ENCODE peak calls at places on chromosomes 1 and 21, in seven cellular contexts. One of them, this sample, is unnamed.
A peak's percentile ranks its signal among the peaks of the same experiment; 100 is the strongest.

GRCh38 chr1:57832616-57833015 is 408.8 kb upstream of the DAB1 start:
- DNase-seq in tibial artery: no peak
- DNase-seq in astrocyte of the cerebellum: no peak
- DNase-seq in pancreas: no peak
- DNase-seq in OCI-LY7: no peak
- DNase-seq in prostate gland: no peak
- DNase-seq in lung: no peak
- DNase-seq in this sample: no peak

GRCh38 chr1:162380061-162380846 is 1.3 kb upstream of the C1orf226 start:
- DNase-seq in astrocyte of the cerebellum: no peak
- DNase-seq in tibial artery: no peak
- DNase-seq in prostate gland: no peak
- DNase-seq in pancreas: no peak
- DNase-seq in OCI-LY7: no peak
- DNase-seq in lung: no peak
- DNase-seq in this sample: no peak

GRCh38 chr21:41630249-41630648 is 122.3 kb upstream of the TMPRSS2 start:
- DNase-seq in tibial artery: no peak
- DNase-seq in pancreas: no peak
- DNase-seq in lung: no peak
- DNase-seq in prostate gland: peak; percentile 46
- DNase-seq in astrocyte of the cerebellum: peak; percentile 91
- DNase-seq in OCI-LY7: no peak
- DNase-seq in this sample: no peak

GRCh38 chr1:179366093-179366800 is 476 bp downstream of the AXDND1 start:
- DNase-seq in pancreas: no peak
- DNase-seq in prostate gland: no peak
- DNase-seq in tibial artery: no peak
- DNase-seq in lung: no peak
- DNase-seq in astrocyte of the cerebellum: no peak
- DNase-seq in OCI-LY7: peak; percentile 64
- DNase-seq in this sample: no peak

GRCh38 chr1:45617618-45618017 is 6.2 kb downstream of the CCDC17 start:
- DNase-seq in lung: no peak
- DNase-seq in prostate gland: no peak
- DNase-seq in tibial artery: no peak
- DNase-seq in OCI-LY7: no peak
- DNase-seq in astrocyte of the cerebellum: no peak
- DNase-seq in pancreas: no peak
- DNase-seq in this sample: no peak

GRCh38 chr21:29182674-29183073 is 52.2 kb downstream of the MAP3K7CL start:
- DNase-seq in astrocyte of the cerebellum: no peak
- DNase-seq in OCI-LY7: no peak
- DNase-seq in pancreas: no peak
- DNase-seq in tibial artery: no peak
- DNase-seq in lung: no peak
- DNase-seq in prostate gland: no peak
- DNase-seq in this sample: no peak

GRCh38 chr1:162733336-162733590 is 57.2 kb upstream of the HSD17B7 start:
- DNase-seq in prostate gland: no peak
- DNase-seq in astrocyte of the cerebellum: no peak
- DNase-seq in OCI-LY7: no peak
- DNase-seq in lung: no peak
- DNase-seq in tibial artery: no peak
- DNase-seq in pancreas: no peak
- DNase-seq in this sample: no peak

GRCh38 chr1:90732136-90732535 is 15.0 kb upstream of the BARHL2 start:
- DNase-seq in tibial artery: no peak
- DNase-seq in lung: no peak
- DNase-seq in pancreas: no peak
- DNase-seq in prostate gland: no peak
- DNase-seq in astrocyte of the cerebellum: no peak
- DNase-seq in OCI-LY7: no peak
- DNase-seq in this sample: no peak

GRCh38 chr1:226982451-226983177 is 42.5 kb downstream of the COQ8A start:
- DNase-seq in pancreas: no peak
- DNase-seq in prostate gland: no peak
- DNase-seq in astrocyte of the cerebellum: no peak
- DNase-seq in OCI-LY7: no peak
- DNase-seq in tibial artery: no peak
- DNase-seq in lung: no peak
- DNase-seq in this sample: no peak

GRCh38 chr1:15000671-15001070 is 152.9 kb upstream of the TMEM51 start:
- DNase-seq in lung: no peak
- DNase-seq in prostate gland: no peak
- DNase-seq in astrocyte of the cerebellum: no peak
- DNase-seq in pancreas: no peak
- DNase-seq in tibial artery: no peak
- DNase-seq in OCI-LY7: no peak
- DNase-seq in this sample: no peak

GRCh38 chr1:168469690-168470089 is 74.1 kb downstream of the XCL2 start:
- DNase-seq in lung: no peak
- DNase-seq in prostate gland: no peak
- DNase-seq in pancreas: peak; percentile 30
- DNase-seq in OCI-LY7: no peak
- DNase-seq in tibial artery: peak; percentile 67
- DNase-seq in astrocyte of the cerebellum: peak; percentile 91
- DNase-seq in this sample: no peak

GRCh38 chr1:47031059-47031458 is 7.6 kb downstream of the CYP4X1 start:
- DNase-seq in tibial artery: peak; percentile 47
- DNase-seq in astrocyte of the cerebellum: peak; percentile 74
- DNase-seq in OCI-LY7: no peak
- DNase-seq in lung: peak; percentile 41
- DNase-seq in prostate gland: peak; percentile 76
- DNase-seq in pancreas: peak; percentile 33
- DNase-seq in this sample: peak; percentile 89

GRCh38 chr1:59027176-59027575 is 243.3 kb upstream of the JUN start:
- DNase-seq in OCI-LY7: no peak
- DNase-seq in tibial artery: no peak
- DNase-seq in prostate gland: no peak
- DNase-seq in pancreas: no peak
- DNase-seq in lung: no peak
- DNase-seq in astrocyte of the cerebellum: no peak
- DNase-seq in this sample: no peak

GRCh38 chr21:44765231-44766013 is 36.2 kb downstream of the UBE2G2 start:
- DNase-seq in prostate gland: no peak
- DNase-seq in tibial artery: no peak
- DNase-seq in lung: no peak
- DNase-seq in OCI-LY7: no peak
- DNase-seq in pancreas: no peak
- DNase-seq in astrocyte of the cerebellum: no peak
- DNase-seq in this sample: no peak

GRCh38 chr1:87450136-87450535 is 121.5 kb downstream of the LMO4 start:
- DNase-seq in prostate gland: no peak
- DNase-seq in tibial artery: no peak
- DNase-seq in pancreas: no peak
- DNase-seq in OCI-LY7: no peak
- DNase-seq in lung: no peak
- DNase-seq in astrocyte of the cerebellum: no peak
- DNase-seq in this sample: no peak

GRCh38 chr1:65525297-65526048 is 105.0 kb downstream of the LEPR start:
- DNase-seq in pancreas: no peak
- DNase-seq in lung: no peak
- DNase-seq in OCI-LY7: no peak
- DNase-seq in prostate gland: no peak
- DNase-seq in tibial artery: peak; percentile 23
- DNase-seq in astrocyte of the cerebellum: no peak
- DNase-seq in this sample: no peak

GRCh38 chr1:157167437-157167836 is 29.2 kb upstream of the ETV3 start:
- DNase-seq in lung: no peak
- DNase-seq in tibial artery: no peak
- DNase-seq in astrocyte of the cerebellum: no peak
- DNase-seq in OCI-LY7: peak; percentile 57
- DNase-seq in prostate gland: no peak
- DNase-seq in pancreas: no peak
- DNase-seq in this sample: no peak

GRCh38 chr21:39004776-39005605 is 178.3 kb downstream of the PSMG1 start:
- DNase-seq in tibial artery: peak; percentile 73
- DNase-seq in prostate gland: no peak
- DNase-seq in astrocyte of the cerebellum: peak; percentile 32
- DNase-seq in OCI-LY7: peak; percentile 31
- DNase-seq in lung: no peak
- DNase-seq in pancreas: no peak
- DNase-seq in this sample: no peak

GRCh38 chr1:84301759-84302380 is 362 bp downstream of the SAMD13 start:
- DNase-seq in pancreas: no peak
- DNase-seq in lung: no peak
- DNase-seq in OCI-LY7: peak; percentile 35
- DNase-seq in tibial artery: no peak
- DNase-seq in astrocyte of the cerebellum: no peak
- DNase-seq in prostate gland: no peak
- DNase-seq in this sample: no peak
- H3K4me3 ChIP-seq in pancreas: no peak overlapping the region
- H3K4me3 ChIP-seq in lung: no peak overlapping the region
- H3K4me3 ChIP-seq in OCI-LY7: peak overlapping the region; percentile 68
- H3K4me3 ChIP-seq in tibial artery: peak overlapping the region; percentile 41
- H3K4me3 ChIP-seq in astrocyte of the cerebellum: peak overlapping the region; percentile 32
- H3K4me3 ChIP-seq in prostate gland: no peak overlapping the region
- H3K4me3 ChIP-seq in this sample: peak overlapping the region; percentile 49

GRCh38 chr1:164771568-164772350 is 212.8 kb downstream of the PBX1 start:
- DNase-seq in tibial artery: no peak
- DNase-seq in lung: no peak
- DNase-seq in prostate gland: peak; percentile 28
- DNase-seq in pancreas: peak; percentile 53
- DNase-seq in astrocyte of the cerebellum: no peak
- DNase-seq in OCI-LY7: no peak
- DNase-seq in this sample: no peak

GRCh38 chr1:164774819-164775654 is 216.1 kb downstream of the PBX1 start:
- DNase-seq in OCI-LY7: no peak
- DNase-seq in prostate gland: no peak
- DNase-seq in lung: no peak
- DNase-seq in pancreas: peak; percentile 85
- DNase-seq in tibial artery: no peak
- DNase-seq in astrocyte of the cerebellum: no peak
- DNase-seq in this sample: no peak

GRCh38 chr1:164772635-164773034 is 213.7 kb downstream of the PBX1 start:
- DNase-seq in astrocyte of the cerebellum: peak; percentile 60
- DNase-seq in lung: peak; percentile 79
- DNase-seq in OCI-LY7: no peak
- DNase-seq in prostate gland: peak; percentile 74
- DNase-seq in pancreas: peak; percentile 74
- DNase-seq in tibial artery: peak; percentile 80
- DNase-seq in this sample: peak; percentile 26

GRCh38 chr1:164773146-164773545 is 214.2 kb downstream of the PBX1 start:
- DNase-seq in prostate gland: no peak
- DNase-seq in pancreas: no peak
- DNase-seq in astrocyte of the cerebellum: no peak
- DNase-seq in OCI-LY7: no peak
- DNase-seq in tibial artery: no peak
- DNase-seq in lung: no peak
- DNase-seq in this sample: no peak

GRCh38 chr1:164774413-164774812 is 215.4 kb downstream of the PBX1 start:
- DNase-seq in tibial artery: no peak
- DNase-seq in OCI-LY7: no peak
- DNase-seq in lung: no peak
- DNase-seq in astrocyte of the cerebellum: no peak
- DNase-seq in prostate gland: no peak
- DNase-seq in pancreas: no peak
- DNase-seq in this sample: no peak
- TF ChIP-seq CTCF in tibial artery: no peak
- TF ChIP-seq CTCF in OCI-LY7: peak; percentile 38
- TF ChIP-seq CTCF in lung: no peak
- TF ChIP-seq CTCF in astrocyte of the cerebellum: no peak
- TF ChIP-seq CTCF in prostate gland: no peak
- TF ChIP-seq CTCF in pancreas: no peak
- TF ChIP-seq CTCF in this sample: peak; percentile 26

GRCh38 chr1:220727523-220727922 is 20.6 kb upstream of the MTARC2 start:
- DNase-seq in lung: no peak
- DNase-seq in pancreas: no peak
- DNase-seq in prostate gland: no peak
- DNase-seq in tibial artery: no peak
- DNase-seq in astrocyte of the cerebellum: no peak
- DNase-seq in OCI-LY7: no peak
- DNase-seq in this sample: no peak

GRCh38 chr1:220734571-220735326 is 13.4 kb upstream of the MTARC2 start:
- DNase-seq in prostate gland: no peak
- DNase-seq in tibial artery: no peak
- DNase-seq in OCI-LY7: no peak
- DNase-seq in lung: peak; percentile 44
- DNase-seq in pancreas: no peak
- DNase-seq in astrocyte of the cerebellum: peak; percentile 54
- DNase-seq in this sample: peak; percentile 87

GRCh38 chr1:220733090-220733569 is 15.0 kb upstream of the MTARC2 start:
- DNase-seq in lung: peak; percentile 89
- DNase-seq in astrocyte of the cerebellum: peak; percentile 31
- DNase-seq in pancreas: peak; percentile 79
- DNase-seq in OCI-LY7: peak; percentile 67
- DNase-seq in prostate gland: peak; percentile 60
- DNase-seq in tibial artery: peak; percentile 74
- DNase-seq in this sample: peak; percentile 63

GRCh38 chr1:220732137-220732536 is 16.0 kb upstream of the MTARC2 start:
- DNase-seq in pancreas: no peak
- DNase-seq in astrocyte of the cerebellum: no peak
- DNase-seq in OCI-LY7: no peak
- DNase-seq in lung: no peak
- DNase-seq in prostate gland: peak; percentile 50
- DNase-seq in tibial artery: no peak
- DNase-seq in this sample: peak; percentile 81

DNA sequence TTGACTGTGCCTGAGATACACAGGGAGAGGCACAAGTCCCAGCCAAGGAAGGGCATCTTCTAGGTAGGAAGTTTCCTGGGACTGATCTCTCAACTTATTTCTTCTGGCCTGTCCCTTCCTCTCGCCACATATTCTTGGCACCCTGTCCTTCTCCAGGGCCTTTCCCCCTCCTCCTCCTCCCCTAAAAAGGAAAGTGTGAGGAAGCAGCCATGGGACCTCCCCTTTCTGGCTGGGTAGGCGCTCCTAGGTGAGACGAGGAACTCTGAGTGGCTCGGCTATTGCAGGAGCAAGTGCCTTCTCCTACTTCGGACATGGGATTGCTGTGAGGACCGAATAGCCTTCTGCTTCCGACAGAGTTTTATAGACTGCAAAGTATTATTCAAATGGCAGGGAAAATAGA is 15.5 kb upstream of the MTARC2 start:
- DNase-seq in OCI-LY7: no peak
- DNase-seq in astrocyte of the cerebellum: no peak
- DNase-seq in pancreas: no peak
- DNase-seq in prostate gland: peak; percentile 14
- DNase-seq in lung: peak; percentile 47
- DNase-seq in tibial artery: no peak
- DNase-seq in this sample: peak; percentile 62
- H3K4me3 ChIP-seq in OCI-LY7: no peak overlapping the region
- H3K4me3 ChIP-seq in astrocyte of the cerebellum: no peak overlapping the region
- H3K4me3 ChIP-seq in pancreas: no peak overlapping the region
- H3K4me3 ChIP-seq in prostate gland: no peak overlapping the region
- H3K4me3 ChIP-seq in lung: no peak overlapping the region
- H3K4me3 ChIP-seq in tibial artery: peak overlapping the region; percentile 44
- H3K4me3 ChIP-seq in this sample: peak overlapping the region; percentile 32

DNA sequence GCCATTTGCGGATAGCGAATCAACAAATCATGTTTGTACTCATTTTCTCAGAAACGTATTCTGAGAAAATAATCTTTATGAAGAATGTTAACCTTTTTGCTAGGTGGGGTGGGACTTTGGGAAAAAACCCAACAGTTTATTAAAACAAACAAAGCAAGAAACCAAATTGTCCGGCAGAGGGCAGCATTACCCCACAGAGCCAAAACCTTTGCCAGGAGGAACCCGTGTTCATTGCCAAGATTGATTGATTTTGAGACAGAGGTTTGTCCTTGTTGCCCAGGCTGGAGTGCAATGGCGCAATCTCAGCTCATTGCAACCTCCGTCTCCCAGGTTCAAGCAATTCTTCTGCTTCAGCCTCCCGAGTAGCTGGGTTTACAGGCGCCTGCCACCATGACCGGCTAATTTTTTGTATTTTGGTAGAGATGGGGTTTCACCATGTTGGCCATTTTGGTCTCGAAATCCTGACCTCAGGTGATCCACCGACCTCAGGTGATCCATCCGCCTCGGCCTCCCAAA is 70.8 kb upstream of the RHOU start:
- DNase-seq in lung: peak; percentile 81
- DNase-seq in OCI-LY7: peak; percentile 65
- DNase-seq in tibial artery: peak; percentile 72
- DNase-seq in pancreas: peak; percentile 70
- DNase-seq in prostate gland: peak; percentile 76
- DNase-seq in astrocyte of the cerebellum: peak; percentile 47
- DNase-seq in this sample: peak; percentile 70
- TF ChIP-seq CTCF in lung: peak; percentile 48
- TF ChIP-seq CTCF in OCI-LY7: peak; percentile 86
- TF ChIP-seq CTCF in tibial artery: peak; percentile 87
- TF ChIP-seq CTCF in pancreas: peak; percentile 70
- TF ChIP-seq CTCF in prostate gland: peak; percentile 69
- TF ChIP-seq CTCF in astrocyte of the cerebellum: peak; percentile 64
- TF ChIP-seq CTCF in this sample: peak; percentile 72

This sample was measured in LNCaP clone FGC.